ENCODE peak calls at places on chromosomes 6 and 20, in five cellular contexts. Y is mesenchymal stem cell, K is aorta, P is HCT116, E is small intestine. X is an unnamed sample.

GRCh38 chr6:3388786-3389185 is 68.1 kb downstream of the SLC22A23 start:
- DNase-seq in Y (no peak), K (no peak), P (no peak), E (no peak), X (no peak)

GRCh38 chr6:35264550-35265274 is 5.2 kb downstream of the ZNF76 start:
- DNase-seq in Y (no peak), K (no peak), P (no peak), E (no peak), X (no peak)

GRCh38 chr6:138085839-138086222 is 21.4 kb downstream of the PERP start:
- DNase-seq in Y (no peak), K (no peak), P (no peak), E (no peak), X (no peak)

GRCh38 chr20:50462093-50462685 is 48.0 kb upstream of the PTPN1 start:
- DNase-seq in Y (no peak), K (no peak), P (no peak), E (no peak), X (no peak)

GRCh38 chr20:38970302-38970701 is 8.2 kb downstream of the DHX35 start:
- DNase-seq in Y (peak; percentile 77), K (no peak), P (no peak), E (peak; percentile 27), X (no peak)

GRCh38 chr6:45495404-45496084 is 117.8 kb upstream of the SUPT3H start:
- DNase-seq in Y (no peak), K (no peak), P (no peak), E (no peak), X (no peak)

GRCh38 chr20:37518606-37519507 is 2.2 kb upstream of the NNAT start:
- DNase-seq in Y (no peak), K (no peak), P (no peak), E (no peak), X (no peak)

GRCh38 chr20:53611449-53611894 is 17.8 kb upstream of the ZNF217 start:
- DNase-seq in Y (peak; percentile 98), K (no peak), P (peak; percentile 78), E (no peak), X (no peak)

GRCh38 chr20:15654208-15654649 is 919.0 kb downstream of the KIF16B start:
- DNase-seq in Y (peak; percentile 57), K (no peak), P (peak; percentile 6), E (peak; percentile 71), X (peak; percentile 70)

GRCh38 chr20:62368629-62369507 is 1.8 kb upstream of the LAMA5 start:
- DNase-seq in Y (peak; percentile 79), K (no peak), P (no peak), E (no peak), X (no peak)

GRCh38 chr6:113457156-113457555 is 400.0 kb upstream of the MARCKS start:
- DNase-seq in Y (peak; percentile 98), K (peak; percentile 77), P (no peak), E (no peak), X (no peak)

GRCh38 chr20:63072231-63072791 is 65.5 kb upstream of the BHLHE23 start:
- DNase-seq in Y (no peak), K (peak; percentile 65), P (no peak), E (no peak), X (no peak)

GRCh38 chr6:43809417-43810305 is 39.6 kb downstream of the VEGFA start:
- DNase-seq in Y (peak; percentile 84), K (no peak), P (no peak), E (peak; percentile 86), X (no peak)

GRCh38 chr20:16946097-16946496 is 197.9 kb downstream of the OTOR start:
- DNase-seq in Y (no peak), K (no peak), P (no peak), E (no peak), X (no peak)

GRCh38 chr20:19617256-19617655 is 140.8 kb upstream of the RIN2 start:
- DNase-seq in Y (no peak), K (no peak), P (no peak), E (no peak), X (no peak)

GRCh38 chr6:45310118-45310788 is 17.9 kb upstream of the RUNX2 start:
- DNase-seq in Y (no peak), K (no peak), P (no peak), E (peak; percentile 4), X (no peak)

GRCh38 chr6:149166324-149166723 is 151.2 kb upstream of the TAB2 start:
- DNase-seq in Y (no peak), K (no peak), P (no peak), E (no peak), X (no peak)

GRCh38 chr6:155439376-155439775 is 16.3 kb downstream of the NOX3 start:
- DNase-seq in Y (no peak), K (no peak), P (no peak), E (no peak), X (no peak)

GRCh38 chr6:118197539-118197938 is 290.5 kb downstream of the SLC35F1 start:
- DNase-seq in Y (no peak), K (no peak), P (no peak), E (no peak), X (no peak)

GRCh38 chr6:16729183-16729696 is 32.0 kb downstream of the ATXN1 start:
- DNase-seq in Y (peak; percentile 70), K (no peak), P (no peak), E (no peak), X (no peak)

GRCh38 chr6:10682319-10682988 is 12.0 kb downstream of the C6orf52 start:
- DNase-seq in Y (no peak), K (no peak), P (no peak), E (no peak), X (no peak)

GRCh38 chr6:129546702-129547101 is 163.3 kb downstream of the ARHGAP18 start:
- DNase-seq in Y (no peak), K (no peak), P (no peak), E (no peak), X (no peak)

GRCh38 chr20:5402903-5403531 is 86.3 kb upstream of the PROKR2 start:
- DNase-seq in Y (peak; percentile 20), K (no peak), P (no peak), E (peak; percentile 48), X (peak; percentile 35)

GRCh38 chr6:684831-685636 is 7.9 kb downstream of the EXOC2 start:
- DNase-seq in Y (peak; percentile 76), K (no peak), P (no peak), E (no peak), X (no peak)

GRCh38 chr6:124956018-124956417 is 6.2 kb upstream of the RNF217 start:
- DNase-seq in Y (no peak), K (no peak), P (no peak), E (no peak), X (no peak)

GRCh38 chr6:124958759-124959354 is 3.4 kb upstream of the RNF217 start:
- DNase-seq in Y (peak; percentile 74), K (no peak), P (no peak), E (no peak), X (no peak)

GRCh38 chr6:124958149-124958548 is 4.1 kb upstream of the RNF217 start:
- DNase-seq in Y (no peak), K (no peak), P (no peak), E (no peak), X (no peak)

GRCh38 chr6:124953808-124954207 is 8.4 kb upstream of the RNF217 start:
- DNase-seq in Y (no peak), K (no peak), P (no peak), E (no peak), X (no peak)

DNA sequence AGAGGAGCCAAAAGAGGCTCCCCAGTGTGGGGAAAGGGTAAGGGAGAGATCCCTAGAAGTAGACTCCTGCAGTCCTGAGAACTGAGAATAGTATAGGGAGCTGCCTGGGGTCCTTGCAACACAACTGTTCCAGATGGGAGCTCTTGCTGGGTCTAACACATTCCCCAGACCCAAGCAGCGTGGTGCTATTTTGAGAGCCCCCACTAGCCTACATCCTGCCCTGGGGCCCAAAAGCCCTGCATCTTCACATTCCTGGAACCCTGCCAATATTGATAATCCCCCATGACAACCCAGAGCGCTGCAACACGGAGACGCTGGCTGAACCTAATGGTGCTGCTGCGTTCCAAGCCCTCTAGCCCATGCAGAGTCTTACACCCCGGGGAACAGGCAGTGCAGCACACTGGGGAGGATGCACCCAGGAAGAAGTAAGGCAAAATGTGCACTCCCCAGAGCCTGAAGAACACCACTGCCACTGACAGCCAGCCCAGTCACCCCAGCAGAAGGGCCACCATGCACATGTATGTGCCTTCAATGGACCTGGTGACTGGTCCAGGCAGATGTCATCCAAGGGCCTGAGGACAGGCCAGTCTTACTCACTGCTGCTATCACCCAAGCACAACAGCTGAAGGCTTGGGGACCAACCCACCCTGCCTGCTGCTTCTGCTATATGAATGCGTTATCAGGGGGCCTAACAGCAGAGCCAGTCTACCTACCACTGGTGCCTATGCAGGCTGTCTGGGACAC is 7.0 kb upstream of the RNF217 start:
- DNase-seq in Y (no peak), K (no peak), P (no peak), E (no peak), X (no peak)
- H3K4me3 ChIP-seq in Y (no peak overlapping the region), K (no peak overlapping the region), P (no peak overlapping the region), E (no peak overlapping the region), X (no peak overlapping the region)

DNA sequence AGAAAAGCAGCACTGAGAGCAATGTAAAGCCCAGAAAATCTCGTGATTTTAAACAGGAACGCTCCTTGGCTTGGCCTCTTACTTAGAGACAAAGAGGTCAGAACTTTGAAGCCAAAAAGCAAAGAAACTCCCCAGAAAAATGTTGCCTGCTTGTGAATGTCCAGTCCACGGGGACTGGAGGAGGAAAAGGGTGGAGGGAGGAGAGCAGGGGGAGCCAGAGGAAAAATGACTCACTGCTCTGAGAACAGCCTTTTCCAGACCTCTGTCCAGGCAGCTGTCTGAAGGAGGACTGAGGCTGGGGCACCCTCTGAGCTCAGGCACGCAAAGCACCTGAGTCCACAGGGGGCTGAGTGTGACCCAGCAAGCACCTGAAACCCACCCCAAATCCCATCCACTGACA is 64.7 kb downstream of the TRAM2 start:
- DNase-seq in Y (peak; percentile 93), K (peak; percentile 82), P (peak; percentile 10), E (no peak), X (no peak)
- H3K4me1 ChIP-seq in Y (peaks cover 34% of the 10 kb centered on the region), K (peaks cover 7% of the 10 kb centered on the region), P (peaks cover 38% of the 10 kb centered on the region), E (no peaks in the 10 kb centered on the region), X (peaks cover 5% of the 10 kb centered on the region)

DNA sequence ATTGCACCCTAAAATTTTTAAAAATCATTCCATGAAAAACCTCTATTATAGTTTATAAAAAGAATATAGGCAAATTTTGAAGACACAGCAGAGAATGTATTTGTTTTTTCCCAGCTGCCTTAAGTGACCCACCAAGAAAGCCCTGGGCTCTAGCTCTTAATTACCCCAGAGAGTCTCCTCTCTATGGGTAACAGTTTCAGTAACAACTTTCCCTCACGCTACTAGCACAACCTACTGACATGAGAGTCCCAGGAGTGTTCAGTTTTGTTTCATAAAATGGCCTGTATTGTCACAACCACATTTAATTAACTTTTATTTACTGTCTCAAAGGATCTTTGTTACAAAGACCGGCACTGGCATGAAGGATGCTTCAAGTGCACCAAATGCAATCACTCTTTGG is 41.5 kb downstream of the FHL5 start:
- DNase-seq in Y (no peak), K (no peak), P (no peak), E (no peak), X (no peak)
- H3K27ac ChIP-seq in Y (no peak overlapping the region), K (no peak overlapping the region), P (no peak overlapping the region), E (no peak overlapping the region), X (no peak overlapping the region)

GRCh38 chr6:24925661-24926060 is 10.1 kb downstream of the RIPOR2 start:
- DNase-seq in Y (no peak), K (no peak), P (no peak), E (no peak), X (no peak)
- H3K4me3 ChIP-seq in Y (no peak overlapping the region), K (no peak overlapping the region), P (no peak overlapping the region), E (no peak overlapping the region), X (no peak overlapping the region)

X was measured in iPS DF 6.9.